ENCODE peak calls at places on chromosomes 2 and 18, in eight cellular contexts. N, X, O, R, Q, V, D and A are unnamed samples.

GRCh38 chr2:209413615-209414014 is 10.2 kb upstream of the MAP2 start:
- DNase-seq in D (no peak), X (no peak), N (no peak), Q (no peak), R (no peak), V (no peak), O (no peak), A (no peak)

GRCh38 chr2:100707016-100707947 is 112.7 kb upstream of the NPAS2 start:
- DNase-seq in R (no peak), O (no peak), V (peak; percentile 61), D (no peak), N (no peak), X (no peak), Q (no peak), A (no peak)

GRCh38 chr2:102000012-102000411 is 8.3 kb downstream of the IL1R2 start:
- DNase-seq in R (no peak), X (no peak), O (no peak), D (no peak), N (no peak), V (no peak), Q (no peak), A (no peak)

GRCh38 chr2:135600915-135601314 is 69.6 kb downstream of the R3HDM1 start:
- DNase-seq in Q (no peak), V (no peak), N (no peak), O (no peak), D (no peak), R (no peak), X (no peak), A (no peak)

GRCh38 chr2:2647156-2647555 is 316.1 kb upstream of the MYT1L start:
- DNase-seq in V (peak; percentile 96), X (peak; percentile 17), O (peak; percentile 10), Q (no peak), D (no peak), N (no peak), R (no peak), A (no peak)

GRCh38 chr2:6650311-6650710 is 215.4 kb downstream of the CMPK2 start:
- DNase-seq in Q (no peak), N (no peak), D (no peak), X (no peak), R (no peak), O (no peak), V (no peak), A (no peak)

GRCh38 chr2:100620481-100620880 is 57.7 kb downstream of the PDCL3 start:
- DNase-seq in X (no peak), D (no peak), N (no peak), V (no peak), O (no peak), Q (no peak), R (no peak), A (no peak)

GRCh38 chr2:136116111-136116812 is 1.7 kb downstream of the CXCR4 start:
- DNase-seq in V (no peak), D (no peak), O (no peak), Q (peak; percentile 66), N (no peak), X (no peak), R (no peak), A (no peak)

GRCh38 chr2:175218551-175218950 is 37.0 kb upstream of the ATP5MC3 start:
- DNase-seq in R (no peak), Q (no peak), X (no peak), O (no peak), D (no peak), V (no peak), N (no peak), A (no peak)

GRCh38 chr2:160353166-160353565 is 140.4 kb downstream of the RBMS1 start:
- DNase-seq in Q (no peak), O (peak; percentile 57), X (no peak), D (no peak), V (no peak), N (no peak), R (no peak), A (no peak)

GRCh38 chr18:50131591-50131990 is 63.4 kb downstream of the MYO5B start:
- DNase-seq in R (no peak), X (no peak), N (no peak), D (no peak), O (no peak), Q (no peak), V (no peak), A (no peak)

GRCh38 chr2:287471-287885 is 413 bp downstream of the ALKAL2 start:
- DNase-seq in R (no peak), Q (no peak), O (no peak), N (no peak), X (peak; percentile 61), D (no peak), V (no peak), A (no peak)

GRCh38 chr2:9294764-9295163 is 88.2 kb downstream of the ASAP2 start:
- DNase-seq in R (no peak), D (no peak), Q (no peak), X (no peak), N (no peak), O (no peak), V (no peak), A (no peak)